ENCODE peak calls at places on chromosomes 7 and 10, in nine cellular contexts. J is transverse colon; F is WTC11; I is amniotic stem cell; L is posterior vena cava; N is activated CD8-positive, alpha-beta memory T cell treated with anti-CD3 and anti-CD28 coated beads, Interleukin-2, amount 50 U/mL, for 48 hours; Q is NCI-H460; V is activated T-helper 1 cell treated with anti-CD3 and anti-CD28 coated beads, Interleukin-2, amount 50 U/mL, for 16 hours; A is dorsolateral prefrontal cortex. O is an unnamed sample.

GRCh38 chr10:73876971-73877370 is 2.6 kb upstream of the CAMK2G start:
- DNase-seq in J (no peak), F (no peak), I (no peak), L (no peak), N (no peak), Q (no peak), V (no peak), A (no peak), O (no peak)

GRCh38 chr7:159086301-159086925 is 58.3 kb downstream of the VIPR2 start:
- DNase-seq in J (peak), F (no peak), I (no peak), L (peak), N (no peak), Q (no peak), V (no peak), A (no peak), O (peak)

GRCh38 chr7:2399848-2400587 is 3.4 kb upstream of the CHST12 start:
- DNase-seq in J (peak), F (no peak), I (peak), L (peak), N (no peak), Q (no peak), V (no peak), A (peak), O (peak)

GRCh38 chr7:101900103-101900502 is 82.7 kb downstream of the CUX1 start:
- DNase-seq in J (no peak), F (no peak), I (no peak), L (no peak), N (no peak), Q (no peak), V (no peak), A (peak), O (peak)

GRCh38 chr7:8378349-8379019 is 54.9 kb upstream of the NXPH1 start:
- DNase-seq in J (no peak), F (no peak), I (no peak), L (no peak), N (no peak), Q (no peak), V (no peak), A (no peak), O (no peak)

GRCh38 chr10:95337761-95338160 is 47.0 kb upstream of the PDLIM1 start:
- DNase-seq in J (no peak), F (no peak), I (no peak), L (no peak), N (no peak), Q (no peak), V (no peak), A (no peak), O (no peak)

GRCh38 chr7:29196971-29197370 is 2.4 kb downstream of the CHN2 start:
- DNase-seq in J (no peak), F (no peak), I (no peak), L (no peak), N (no peak), Q (no peak), V (no peak), A (no peak), O (no peak)

GRCh38 chr7:8908889-8909288 is 475.5 kb downstream of the NXPH1 start:
- DNase-seq in J (no peak), F (no peak), I (no peak), L (no peak), N (no peak), Q (no peak), V (no peak), A (no peak), O (no peak)

GRCh38 chr10:6722616-6723004 is 142.5 kb upstream of the PRKCQ start:
- DNase-seq in J (no peak), F (no peak), I (no peak), L (no peak), N (no peak), Q (no peak), V (no peak), A (no peak), O (no peak)

GRCh38 chr7:129829677-129830631 is 122.8 kb downstream of the UBE2H start:
- DNase-seq in J (peak), F (peak), I (peak), L (no peak), N (peak), Q (peak), V (peak), A (peak), O (peak)